ENCODE peak calls at places on chromosomes 5 and 9, in eight cellular contexts. L is mucosa of gallbladder; U is stimulated activated CD8-positive, alpha-beta memory T cell treated with anti-CD3 and anti-CD28 coated beads, Interleukin-4, amount 100 ng/mL, for 48 hours; B is pons; A is AG10803; T is skeletal muscle cell; C is cardiac fibroblast; J is HT1080. I is an unnamed sample.

GRCh38 chr5:95159603-95160002 is 125.3 kb downstream of the MCTP1 start:
- DNase-seq in A (no peak), T (no peak), C (no peak), L (no peak), B (no peak), U (no peak), J (no peak), I (no peak)

GRCh38 chr9:95107001-95107749 is 210.3 kb downstream of the FANCC start:
- DNase-seq in C (peak; percentile 46), J (no peak), U (no peak), A (no peak), T (no peak), L (no peak), B (no peak), I (peak; percentile 96)

GRCh38 chr9:124769451-124770358 is 1.4 kb downstream of the NR6A1 start:
- DNase-seq in U (no peak), C (no peak), L (no peak), A (no peak), T (no peak), J (no peak), B (no peak), I (no peak)

GRCh38 chr9:137394866-137395665 is 27.9 kb downstream of the EXD3 start:
- DNase-seq in B (no peak), U (no peak), T (no peak), J (no peak), C (no peak), A (no peak), L (no peak), I (no peak)

GRCh38 chr9:107020040-107020530 is 157.1 kb downstream of the ZNF462 start:
- DNase-seq in C (peak; percentile 92), U (no peak), L (peak; percentile 50), T (peak; percentile 89), B (no peak), J (peak; percentile 83), A (peak; percentile 96), I (peak; percentile 98)

GRCh38 chr5:138724470-138725146 is 28.6 kb upstream of the CTNNA1 start:
- DNase-seq in T (no peak), J (no peak), U (no peak), A (peak; percentile 67), C (peak; percentile 76), L (peak; percentile 13), B (peak; percentile 55), I (no peak)

GRCh38 chr5:10133830-10134229 is 115.9 kb downstream of the ATPSCKMT start:
- DNase-seq in L (no peak), B (peak; percentile 17), J (no peak), C (peak; percentile 50), T (no peak), U (no peak), A (peak; percentile 45), I (no peak)

GRCh38 chr5:67257500-67257899 is 60.9 kb upstream of the CD180 start:
- DNase-seq in L (no peak), U (no peak), A (no peak), B (no peak), T (no peak), J (no peak), C (no peak), I (no peak)

GRCh38 chr5:82802954-82803353 is 274.2 kb downstream of the TMEM167A start:
- DNase-seq in T (no peak), A (no peak), B (no peak), C (no peak), L (no peak), J (no peak), U (no peak), I (no peak)

GRCh38 chr5:143865421-143865820 is 53.5 kb downstream of the HMHB1 start:
- DNase-seq in L (no peak), U (no peak), A (no peak), B (peak; percentile 24), T (no peak), C (peak; percentile 34), J (no peak), I (no peak)

GRCh38 chr9:133891741-133892140 is 100.4 kb downstream of the VAV2 start:
- DNase-seq in T (no peak), B (no peak), C (no peak), J (no peak), L (no peak), A (no peak), U (no peak), I (no peak)

GRCh38 chr9:96241391-96241809 is 60.6 kb downstream of the HSD17B3 start:
- DNase-seq in A (no peak), T (no peak), L (no peak), U (peak; percentile 83), C (no peak), B (no peak), J (peak; percentile 94), I (peak; percentile 44)

GRCh38 chr9:13911473-13911872 is 402.5 kb downstream of the NFIB start:
- DNase-seq in U (no peak), B (no peak), T (no peak), A (no peak), C (no peak), J (no peak), L (no peak), I (no peak)

GRCh38 chr9:4297795-4298254 is 2.0 kb downstream of the GLIS3 start:
- DNase-seq in B (no peak), L (peak; percentile 64), J (peak; percentile 68), T (no peak), U (peak; percentile 45), C (peak; percentile 93), A (peak; percentile 79), I (peak; percentile 68)

GRCh38 chr9:76980566-76980965 is 38.9 kb upstream of the FOXB2 start:
- DNase-seq in T (no peak), C (peak; percentile 5), B (no peak), J (no peak), U (no peak), L (no peak), A (no peak), I (no peak)

GRCh38 chr9:124410321-124410913 is 4.8 kb downstream of the PSMB7 start:
- DNase-seq in A (no peak), J (no peak), U (no peak), T (no peak), L (no peak), C (no peak), B (no peak), I (peak; percentile 33)

GRCh38 chr9:137453643-137454081 is 5.5 kb downstream of the NSMF start:
- DNase-seq in U (peak; percentile 80), C (peak; percentile 85), L (peak; percentile 79), T (peak; percentile 27), J (no peak), B (peak; percentile 50), A (peak; percentile 63), I (peak; percentile 64)

GRCh38 chr9:132006657-132007370 is 72.9 kb downstream of the MED27 start:
- DNase-seq in C (peak; percentile 44), A (peak; percentile 70), J (no peak), L (no peak), B (peak; percentile 41), T (peak; percentile 90), U (peak; percentile 46), I (peak; percentile 75)

GRCh38 chr5:126438871-126439270 is 15.7 kb downstream of the GRAMD2B start:
- DNase-seq in B (no peak), C (no peak), J (no peak), L (no peak), T (no peak), U (no peak), A (peak; percentile 68), I (no peak)

GRCh38 chr5:138025285-138025684 is 7.6 kb downstream of the FAM13B start:
- DNase-seq in J (no peak), A (no peak), L (no peak), C (no peak), U (no peak), B (no peak), T (no peak), I (no peak)

GRCh38 chr9:130590305-130590704 is 10.9 kb downstream of the FUBP3 start:
- DNase-seq in T (no peak), C (no peak), U (no peak), A (no peak), L (no peak), J (no peak), B (no peak), I (no peak)

GRCh38 chr9:37984672-37985611 is 81.0 kb upstream of the SLC25A51 start:
- DNase-seq in L (no peak), C (peak; percentile 73), T (no peak), A (peak; percentile 72), U (no peak), J (peak; percentile 85), B (no peak), I (peak; percentile 69)

GRCh38 chr5:69368458-69369368 is 607 bp downstream of the AK6 start:
- DNase-seq in C (no peak), J (no peak), U (no peak), T (peak; percentile 13), L (no peak), B (peak; percentile 32), A (no peak), I (peak; percentile 19)

GRCh38 chr9:95116002-95116819 is 201.3 kb downstream of the FANCC start:
- DNase-seq in T (no peak), A (no peak), J (no peak), L (no peak), U (no peak), B (no peak), C (no peak), I (no peak)

GRCh38 chr5:157651623-157652376 is 438 bp downstream of the SOX30 start:
- DNase-seq in J (no peak), U (peak; percentile 81), C (peak; percentile 62), A (peak; percentile 50), L (peak; percentile 71), B (no peak), T (no peak), I (peak; percentile 35)

GRCh38 chr9:131960805-131961495 is 118.7 kb downstream of the MED27 start:
- DNase-seq in B (peak; percentile 94), T (no peak), A (no peak), C (no peak), L (no peak), U (no peak), J (no peak), I (no peak)

GRCh38 chr9:95588724-95589282 is 72.0 kb upstream of the PTCH1 start:
- DNase-seq in A (no peak), B (no peak), T (no peak), C (no peak), U (no peak), L (no peak), J (no peak), I (no peak)

GRCh38 chr5:172758077-172758835 is 12.7 kb downstream of the DUSP1 start:
- DNase-seq in L (no peak), J (peak; percentile 96), U (no peak), T (peak; percentile 91), B (no peak), A (peak; percentile 91), C (peak; percentile 97), I (peak; percentile 95)

GRCh38 chr5:64147849-64148441 is 17.7 kb upstream of the RNF180 start:
- DNase-seq in J (peak; percentile 42), A (peak; percentile 40), B (peak; percentile 58), L (peak; percentile 59), C (peak; percentile 68), T (peak; percentile 5), U (no peak), I (peak; percentile 57)

GRCh38 chr5:17203329-17204132 is 13.9 kb upstream of the BASP1 start:
- DNase-seq in L (no peak), B (peak; percentile 78), J (peak; percentile 88), U (no peak), T (no peak), C (peak; percentile 88), A (peak; percentile 83), I (peak; percentile 77)

GRCh38 chr5:75567710-75568109 is 43.5 kb upstream of the ANKDD1B start:
- DNase-seq in A (no peak), U (no peak), B (no peak), L (no peak), C (peak; percentile 35), J (peak; percentile 64), T (no peak), I (peak; percentile 64)

GRCh38 chr9:130689937-130690700 is 3.5 kb upstream of the EXOSC2 start:
- DNase-seq in J (peak; percentile 97), U (no peak), L (peak; percentile 87), C (peak; percentile 96), A (peak; percentile 98), T (peak; percentile 75), B (peak; percentile 82), I (peak; percentile 96)